ENCODE peak calls at places on chromosomes 12 and 14, in five cellular contexts. J, X, A, F and M are unnamed samples.

GRCh38 chr12:109047081-109047805 is 5.1 kb upstream of the USP30 start:
- DNase-seq in J (peak; percentile 26), A (no peak), X (no peak), F (no peak), M (no peak)

GRCh38 chr14:59126714-59127436 is 61.6 kb upstream of the DAAM1 start:
- DNase-seq in X (peak; percentile 61), A (no peak), F (peak; percentile 55), J (peak; percentile 68), M (no peak)

GRCh38 chr12:98954506-98954905 is 309.4 kb downstream of the APAF1 start:
- DNase-seq in X (no peak), A (no peak), F (no peak), J (no peak), M (no peak)

GRCh38 chr12:47754126-47754525 is 4.6 kb downstream of the RAPGEF3 start:
- DNase-seq in J (no peak), X (no peak), F (no peak), A (no peak), M (no peak)

GRCh38 chr12:24714237-24714636 is 234.7 kb downstream of the BCAT1 start:
- DNase-seq in J (no peak), F (no peak), X (no peak), A (no peak), M (no peak)

GRCh38 chr12:6821674-6822433 is at the start of gene GPR162:
- DNase-seq in F (peak; percentile 61), X (no peak), A (no peak), J (peak; percentile 43), M (peak; percentile 77)

GRCh38 chr14:52072266-52072780 is 3.5 kb upstream of the NID2 start:
- DNase-seq in X (no peak), J (no peak), A (no peak), F (no peak), M (no peak)

GRCh38 chr12:124994435-124994975 is 1.1 kb downstream of the BRI3BP start:
- DNase-seq in A (no peak), J (peak; percentile 40), X (no peak), F (peak; percentile 61), M (no peak)

DNA sequence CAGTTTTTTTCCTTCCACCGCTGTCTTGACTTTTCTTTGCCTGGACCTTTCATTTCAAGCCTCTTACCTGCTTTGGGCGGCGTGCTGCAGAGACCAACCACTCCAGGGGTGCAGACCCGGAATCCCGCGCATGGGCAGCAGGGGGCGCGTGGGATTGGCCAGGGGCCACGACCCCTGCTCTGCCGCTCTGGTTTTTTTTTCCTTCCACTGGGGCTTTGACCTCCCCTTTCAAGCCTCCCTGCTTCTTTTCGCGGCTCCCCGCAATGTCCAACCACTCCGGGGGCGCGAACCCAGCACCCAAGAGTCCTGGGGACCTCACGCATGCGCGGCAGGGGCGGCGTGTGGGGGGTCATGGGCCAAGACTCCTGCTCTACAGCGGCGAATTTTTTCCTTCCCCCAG is 325.1 kb downstream of the ALG10 start:
- DNase-seq in J (peak; percentile 79), X (peak; percentile 18), F (peak; percentile 84), A (no peak), M (no peak)
- TF ChIP-seq ESRRA in J (no peak), X (no peak), F (peak; percentile 15), A (no peak), M (no peak)

GRCh38 chr14:105863296-105864108 is 337.1 kb downstream of the TMEM121 start:
- DNase-seq in X (no peak), A (no peak), J (no peak), F (no peak), M (peak; percentile 3)

GRCh38 chr14:105860615-105861580 is 334.5 kb downstream of the TMEM121 start:
- DNase-seq in X (no peak), A (no peak), F (no peak), J (no peak), M (peak; percentile 1)

GRCh38 chr14:105864116-105864515 is 337.7 kb downstream of the TMEM121 start:
- DNase-seq in F (no peak), A (no peak), J (no peak), X (no peak), M (peak; percentile 1)

GRCh38 chr14:105861985-105862465 is 335.6 kb downstream of the TMEM121 start:
- DNase-seq in F (no peak), A (peak; percentile 88), J (no peak), X (no peak), M (peak; percentile 3)

GRCh38 chr14:105862581-105863239 is 336.3 kb downstream of the TMEM121 start:
- DNase-seq in F (no peak), X (no peak), J (no peak), A (no peak), M (no peak)
- TF ChIP-seq ESRRA in F (no peak), X (no peak), J (no peak), A (no peak), M (no peak)

GRCh38 chr12:85325452-85325851 is 45.4 kb downstream of the ALX1 start:
- DNase-seq in J (no peak), A (no peak), F (no peak), X (no peak), M (no peak)
- TF ChIP-seq ESRRA in J (no peak), A (no peak), F (no peak), X (no peak), M (no peak)

DNA sequence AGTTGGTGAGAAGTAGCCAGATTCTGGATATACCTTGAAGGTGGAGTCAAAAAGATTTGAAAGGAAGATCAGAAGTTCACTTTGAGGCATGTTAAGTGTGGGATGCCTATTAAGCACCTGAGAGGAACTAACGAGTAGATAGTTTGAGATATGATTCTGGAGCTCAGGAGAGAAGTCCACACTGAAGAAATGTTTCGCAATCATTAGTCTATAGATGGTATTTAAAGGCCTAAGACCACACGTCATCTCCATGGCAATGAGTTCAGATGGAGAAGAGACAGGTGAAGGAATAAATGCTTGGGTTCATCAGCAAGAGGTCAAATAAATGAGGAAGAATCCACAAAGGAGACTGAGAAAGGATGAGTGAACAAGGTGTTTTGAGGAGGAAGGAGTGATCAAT is 192.9 kb upstream of the NEDD1 start:
- DNase-seq in F (no peak), X (no peak), A (no peak), J (no peak), M (no peak)
- TF ChIP-seq ESRRA in F (no peak), X (no peak), A (no peak), J (no peak), M (no peak)

GRCh38 chr12:113862570-113863454 is 103.3 kb downstream of the RBM19 start:
- DNase-seq in F (peak; percentile 13), A (peak; percentile 20), J (peak; percentile 20), X (no peak), M (no peak)
- TF ChIP-seq ESRRA in F (no peak), A (no peak), J (no peak), X (no peak), M (no peak)

DNA sequence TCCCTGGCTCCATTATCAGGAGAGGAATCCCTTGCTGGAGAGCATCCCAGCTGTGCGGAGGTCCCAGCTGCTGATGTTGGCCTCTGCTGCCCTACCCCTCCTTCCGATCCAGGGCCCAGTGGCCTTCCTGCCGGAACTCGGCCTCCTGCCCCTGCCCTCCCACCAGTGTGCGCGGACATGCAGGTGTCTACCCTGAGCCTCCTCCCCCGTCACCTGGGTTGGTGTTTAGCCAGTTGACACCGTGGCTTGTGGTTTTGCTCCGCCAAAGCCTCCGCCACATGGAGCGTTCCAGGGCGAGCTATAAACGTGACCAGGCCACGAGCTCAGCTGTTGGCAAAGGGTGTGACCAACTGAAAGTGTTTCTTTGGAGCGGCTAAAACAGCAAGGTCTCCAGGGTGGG is 1104.3 kb downstream of the BCL11B start:
- DNase-seq in A (no peak), J (no peak), X (no peak), F (no peak), M (no peak)
- TF ChIP-seq ESRRA in A (no peak), J (no peak), X (no peak), F (no peak), M (no peak)

DNA sequence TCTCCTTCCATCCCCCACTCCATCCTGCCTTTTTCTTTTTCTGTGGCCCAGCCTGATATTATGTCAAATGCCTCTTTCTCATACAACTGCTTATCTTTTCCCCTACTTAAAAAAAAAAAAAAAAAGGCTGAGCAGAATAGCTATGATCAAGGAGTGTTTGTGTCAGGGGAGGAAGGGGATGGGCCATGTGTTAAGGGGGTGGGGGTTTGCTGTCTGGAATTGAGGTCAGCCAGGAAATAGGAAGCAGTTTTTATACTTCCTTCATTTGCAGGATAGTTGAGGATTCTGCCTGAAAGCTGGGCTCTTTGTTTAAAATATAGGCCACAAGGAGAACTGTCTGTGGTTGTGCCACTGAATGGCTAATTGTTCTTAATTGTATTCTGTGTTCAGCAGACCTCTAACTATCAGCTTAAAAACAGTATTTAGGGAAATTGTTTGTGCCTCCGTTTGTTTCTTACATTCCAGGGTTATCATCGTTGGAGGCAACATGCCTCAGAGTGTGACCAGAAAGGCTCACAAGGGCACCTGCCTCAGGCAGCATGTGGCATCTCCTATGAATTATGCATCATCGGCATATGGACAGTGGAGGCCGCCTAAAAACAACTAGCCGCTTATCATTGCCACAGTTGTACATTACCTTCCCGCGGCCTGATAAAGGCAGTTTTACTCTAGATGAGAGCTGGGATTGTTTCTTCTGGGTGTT is 95.9 kb downstream of the SRGAP1 start:
- DNase-seq in F (no peak), J (no peak), X (no peak), A (no peak), M (no peak)
- TF ChIP-seq ESRRA in F (no peak), J (no peak), X (no peak), A (no peak), M (no peak)